ENCODE peak calls at places on chromosomes 2 and 18, in four cellular contexts. E is mesothelial cell of epicardium, H is lower lobe of right lung, V is neural progenitor cell. Y is an unnamed sample.
A peak's percentile ranks its signal among the peaks of the same experiment; 100 is the strongest.

GRCh38 chr2:25349397-25349796 is 7.7 kb upstream of the DNMT3A start:
- DNase-seq in E (no peak), H (no peak), V (no peak), Y (no peak)

GRCh38 chr18:10927290-10927979 is 221.9 kb downstream of the PIEZO2 start:
- DNase-seq in E (no peak), H (no peak), V (no peak), Y (no peak)

GRCh38 chr18:77165489-77166415 is 33.2 kb upstream of the MBP start:
- DNase-seq in E (no peak), H (no peak), V (no peak), Y (no peak)

GRCh38 chr2:239939736-239940483 is 85.2 kb downstream of the NDUFA10 start:
- DNase-seq in E (peak; percentile 6), H (peak; percentile 38), V (no peak), Y (no peak)

GRCh38 chr2:45119038-45119437 is 109.8 kb upstream of the SIX2 start:
- DNase-seq in E (no peak), H (no peak), V (no peak), Y (no peak)

GRCh38 chr2:75138528-75138927 is 60.8 kb downstream of the TACR1 start:
- DNase-seq in E (no peak), H (no peak), V (no peak), Y (no peak)

GRCh38 chr2:13821255-13821880 is 811.1 kb upstream of the LRATD1 start:
- DNase-seq in E (no peak), H (no peak), V (no peak), Y (no peak)

GRCh38 chr18:2905802-2906521 is 59.2 kb downstream of the EMILIN2 start:
- DNase-seq in E (peak; percentile 38), H (peak; percentile 82), V (peak; percentile 46), Y (peak; percentile 64)

GRCh38 chr2:213036836-213037235 is 114.6 kb downstream of the IKZF2 start:
- DNase-seq in E (no peak), H (no peak), V (no peak), Y (no peak)

GRCh38 chr18:44594779-44595467 is 85.8 kb upstream of the SETBP1 start:
- DNase-seq in E (no peak), H (no peak), V (no peak), Y (no peak)

GRCh38 chr2:1744446-1745170 is at the start of gene PXDN:
- DNase-seq in E (peak; percentile 59), H (no peak), V (peak; percentile 76), Y (no peak)

GRCh38 chr2:163877316-163877715 is 141.5 kb upstream of the FIGN start:
- DNase-seq in E (no peak), H (no peak), V (no peak), Y (no peak)

GRCh38 chr18:9362869-9363268 is 28.3 kb downstream of the TWSG1 start:
- DNase-seq in E (no peak), H (no peak), V (no peak), Y (no peak)

GRCh38 chr18:9365406-9365805 is 30.8 kb downstream of the TWSG1 start:
- DNase-seq in E (no peak), H (no peak), V (no peak), Y (no peak)

GRCh38 chr18:9364242-9364641 is 29.7 kb downstream of the TWSG1 start:
- DNase-seq in E (no peak), H (no peak), V (no peak), Y (no peak)

GRCh38 chr18:9361191-9361590 is 26.6 kb downstream of the TWSG1 start:
- DNase-seq in E (no peak), H (no peak), V (no peak), Y (no peak)

DNA sequence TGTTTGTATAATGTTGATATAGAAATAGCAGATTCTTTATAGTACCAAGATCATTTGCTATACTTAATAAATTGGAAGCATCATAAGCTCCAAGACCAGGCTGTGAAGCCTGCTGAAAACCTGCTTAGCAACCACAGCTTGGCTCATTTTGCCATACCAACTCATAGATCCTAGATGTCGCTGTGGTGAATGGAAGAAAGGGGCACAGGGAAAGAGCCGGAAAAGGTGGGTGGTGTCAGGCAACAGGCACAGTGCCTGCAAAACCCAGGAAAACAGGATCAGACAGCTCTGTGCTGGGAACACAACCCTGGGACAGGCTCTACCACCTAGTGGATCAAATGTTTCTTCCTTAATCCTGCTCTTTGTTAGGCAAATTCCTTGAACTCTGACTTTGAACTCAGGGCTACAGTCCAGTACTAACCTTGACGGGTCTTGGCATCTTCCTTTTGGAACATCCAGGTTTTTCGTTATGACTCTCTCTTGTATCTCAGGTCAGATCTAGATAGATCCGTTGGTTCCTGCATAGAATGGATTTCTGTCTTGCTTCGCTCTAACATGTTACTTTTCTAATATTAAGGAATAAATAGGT is 31.6 kb downstream of the TWSG1 start:
- DNase-seq in E (no peak), H (no peak), V (peak; percentile 59), Y (peak; percentile 49)
- TF ChIP-seq CTCF in E (no peak), H (peak; percentile 29), V (peak; percentile 47), Y (no peak)

DNA sequence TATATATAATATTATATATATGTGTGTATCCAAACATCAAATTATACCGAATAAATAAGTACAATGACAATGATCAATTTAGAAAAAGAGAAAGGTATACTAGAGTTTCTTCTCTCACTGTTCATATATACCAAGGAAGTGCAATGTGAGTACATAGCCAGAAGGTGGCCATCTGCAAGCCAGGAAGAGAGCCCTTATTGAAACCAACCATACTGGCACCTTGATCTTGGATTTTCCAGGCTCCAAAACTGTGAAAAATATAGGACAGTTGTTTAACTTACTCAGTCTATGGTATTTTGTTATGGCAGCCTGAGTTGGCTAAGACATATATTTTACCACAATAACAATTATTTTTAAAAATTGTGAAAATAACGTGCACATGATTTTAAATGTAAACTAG is 1490.2 kb upstream of the SLC39A10 start:
- DNase-seq in E (no peak), H (no peak), V (peak; percentile 53), Y (peak; percentile 21)
- TF ChIP-seq CTCF in E (peak; percentile 66), H (peak; percentile 35), V (peak; percentile 69), Y (peak; percentile 65)

GRCh38 chr2:63159262-63159661 is 108.6 kb downstream of the OTX1 start:
- DNase-seq in E (no peak), H (no peak), V (no peak), Y (no peak)

GRCh38 chr2:63163231-63163845 is 112.7 kb downstream of the OTX1 start:
- DNase-seq in E (no peak), H (no peak), V (no peak), Y (no peak)
- TF ChIP-seq CTCF in E (no peak), H (no peak), V (no peak), Y (no peak)

GRCh38 chr2:46276652-46277051 is 20.6 kb upstream of the EPAS1 start:
- DNase-seq in E (no peak), H (no peak), V (no peak), Y (no peak)
- TF ChIP-seq CTCF in E (no peak), H (peak; percentile 37), V (peak; percentile 12), Y (no peak)

Y was measured in endothelial cell.